ENCODE peak calls at places on chromosomes 13 and 19, in four cellular contexts. G, O, X and W are unnamed samples.

GRCh38 chr19:5539431-5539833 is 28.3 kb downstream of the TINCR start:
- DNase-seq in O (no peak), X (no peak), G (no peak), W (no peak)

GRCh38 chr19:33235269-33235995 is 9.8 kb upstream of the SLC7A10 start:
- DNase-seq in G (peak), O (peak), X (peak), W (peak)

GRCh38 chr19:15337202-15337601 is 4.9 kb upstream of the BRD4 start:
- DNase-seq in G (no peak), O (no peak), X (no peak), W (no peak)

GRCh38 chr13:25286969-25287961 is at the start of gene MTMR6:
- DNase-seq in X (peak), G (peak), O (peak), W (peak)

GRCh38 chr13:99151516-99151915 is 49.1 kb upstream of the UBAC2 start:
- DNase-seq in O (no peak), X (peak), G (no peak), W (no peak)

GRCh38 chr13:19618925-19619324 is 14.5 kb upstream of the MPHOSPH8 start:
- DNase-seq in O (no peak), X (peak), G (peak), W (no peak)

GRCh38 chr19:5934779-5935472 is 20.9 kb downstream of the CAPS start:
- DNase-seq in O (no peak), X (no peak), G (no peak), W (no peak)

GRCh38 chr13:62537593-62537992 is 1121.9 kb upstream of the PCDH20 start:
- DNase-seq in X (no peak), G (no peak), O (no peak), W (no peak)

GRCh38 chr13:30465541-30466357 is at the start of gene HMGB1:
- DNase-seq in G (peak), O (peak), X (peak), W (peak)

GRCh38 chr13:23985846-23986245 is 88.5 kb upstream of the C1QTNF9B start:
- DNase-seq in G (no peak), O (no peak), X (no peak), W (no peak)

GRCh38 chr19:45847661-45848060 is 15.3 kb downstream of the SYMPK start:
- DNase-seq in G (no peak), O (no peak), X (no peak), W (no peak)

GRCh38 chr13:112965103-112965502 is 3.9 kb upstream of the MCF2L start:
- DNase-seq in O (no peak), G (no peak), X (no peak), W (peak)

GRCh38 chr19:7987084-7987768 is 18.2 kb downstream of the ELAVL1 start:
- DNase-seq in G (no peak), O (no peak), X (no peak), W (no peak)

GRCh38 chr19:7905859-7906258 is 2.2 kb downstream of the MAP2K7 start:
- DNase-seq in X (no peak), G (no peak), O (no peak), W (no peak)

GRCh38 chr19:2415281-2415972 is 12.0 kb downstream of the TIMM13 start:
- DNase-seq in O (no peak), X (no peak), G (no peak), W (no peak)

GRCh38 chr13:35984287-35984686 is 146.9 kb downstream of the DCLK1 start:
- DNase-seq in G (no peak), X (no peak), O (no peak), W (no peak)

GRCh38 chr19:14542721-14543328 is 13.4 kb downstream of the TECR start:
- DNase-seq in X (no peak), G (no peak), O (no peak), W (no peak)

GRCh38 chr19:3319643-3320353 is 46.6 kb upstream of the NFIC start:
- DNase-seq in G (no peak), O (no peak), X (no peak), W (no peak)

GRCh38 chr19:10306327-10306726 is 3.3 kb downstream of the ZGLP1 start:
- DNase-seq in O (no peak), X (no peak), G (no peak), W (no peak)

GRCh38 chr19:35628565-35629331 is at the start of gene RBM42:
- DNase-seq in O (peak), G (peak), X (peak), W (peak)

GRCh38 chr13:41152005-41152404 is 19.4 kb upstream of the KBTBD6 start:
- DNase-seq in X (no peak), G (no peak), O (no peak), W (no peak)

GRCh38 chr13:113924184-113924583 is 49.7 kb downstream of the C13orf46 start:
- DNase-seq in O (no peak), X (no peak), G (no peak), W (peak)

GRCh38 chr19:32397736-32398135 is 7.8 kb upstream of the DPY19L3 start:
- DNase-seq in G (no peak), O (no peak), X (no peak), W (no peak)

GRCh38 chr19:17125728-17126677 is 50.4 kb downstream of the MYO9B start:
- DNase-seq in G (peak), X (peak), O (no peak), W (no peak)

GRCh38 chr19:38915329-38916321 is 3.6 kb upstream of the CCER2 start:
- DNase-seq in G (no peak), X (no peak), O (no peak), W (no peak)

GRCh38 chr19:21256722-21257121 is 72.5 kb downstream of the ZNF708 start:
- DNase-seq in O (no peak), X (no peak), G (no peak), W (no peak)

GRCh38 chr13:74250738-74251190 is 116.6 kb upstream of the KLF12 start:
- DNase-seq in X (no peak), O (no peak), G (no peak), W (no peak)

GRCh38 chr13:80529734-80530133 is 188.8 kb upstream of the SPRY2 start:
- DNase-seq in X (no peak), O (no peak), G (no peak), W (no peak)

GRCh38 chr19:1066748-1067340 is at the start of gene ARHGAP45:
- DNase-seq in O (peak), X (peak), G (peak), W (no peak)

GRCh38 chr13:24076124-24076523 is 84.4 kb upstream of the SPATA13 start:
- DNase-seq in G (no peak), X (no peak), O (no peak), W (no peak)

GRCh38 chr13:32962342-32962741 is 53.9 kb upstream of the KL start:
- DNase-seq in G (no peak), O (no peak), X (no peak), W (no peak)